ENCODE peak calls at places on chromosome 5, in seven cellular contexts. W, U, C, X, N, F and Z are unnamed samples. For H3K4me1, the result is how much of the 10 kb centered on the place peaks cover.

GRCh38 chr5:35890021-35890740 is 33.5 kb downstream of the IL7R start:
- ATAC-seq in W (no peak), U (no peak), C (no peak), X (peak), N (no peak), F (no peak), Z (no peak)

GRCh38 chr5:176407456-176408244 is 8.7 kb downstream of the CLTB start:
- ATAC-seq in W (no peak), U (no peak), C (no peak), X (no peak), N (peak), F (no peak), Z (peak)

GRCh38 chr5:112316006-112316405 is 103.1 kb downstream of the EPB41L4A start:
- ATAC-seq in W (no peak), U (peak), C (no peak), X (no peak), N (no peak), F (no peak), Z (no peak)

GRCh38 chr5:68894673-68895072 is 199.1 kb upstream of the SLC30A5 start:
- ATAC-seq in W (no peak), U (no peak), C (no peak), X (no peak), N (no peak), F (no peak), Z (no peak)

GRCh38 chr5:74434124-74434899 is 206.2 kb downstream of the ENC1 start:
- ATAC-seq in W (no peak), U (no peak), C (no peak), X (no peak), N (peak), F (no peak), Z (peak)

GRCh38 chr5:8138884-8139283 is 269.9 kb downstream of the MTRR start:
- ATAC-seq in W (no peak), U (no peak), C (no peak), X (no peak), N (no peak), F (no peak), Z (no peak)

GRCh38 chr5:145980257-145980656 is 43.9 kb downstream of the SH3RF2 start:
- ATAC-seq in W (no peak), U (no peak), C (no peak), X (no peak), N (no peak), F (no peak), Z (no peak)

GRCh38 chr5:1568201-1568979 is 44.6 kb upstream of the LPCAT1 start:
- ATAC-seq in W (no peak), U (peak), C (no peak), X (peak), N (no peak), F (no peak), Z (peak)

GRCh38 chr5:80238078-80238477 is 17.8 kb downstream of the SERINC5 start:
- ATAC-seq in W (no peak), U (peak), C (peak), X (no peak), N (no peak), F (no peak), Z (no peak)

GRCh38 chr5:59173568-59173967 is 590.7 kb downstream of the RAB3C start:
- ATAC-seq in W (no peak), U (no peak), C (no peak), X (no peak), N (no peak), F (no peak), Z (no peak)

GRCh38 chr5:178551059-178551458 is 39.1 kb downstream of the COL23A1 start:
- ATAC-seq in W (peak), U (peak), C (no peak), X (no peak), N (peak), F (no peak), Z (no peak)

GRCh38 chr5:127321465-127321864 is 30.9 kb downstream of the MEGF10 start:
- ATAC-seq in W (no peak), U (no peak), C (no peak), X (no peak), N (no peak), F (no peak), Z (no peak)

GRCh38 chr5:128988476-128988875 is 23.2 kb downstream of the SLC27A6 start:
- ATAC-seq in W (no peak), U (no peak), C (no peak), X (no peak), N (no peak), F (no peak), Z (no peak)

GRCh38 chr5:72283358-72283757 is 36.7 kb downstream of the MRPS27 start:
- ATAC-seq in W (no peak), U (peak), C (no peak), X (no peak), N (no peak), F (no peak), Z (no peak)

GRCh38 chr5:127680579-127680978 is 22.6 kb upstream of the CCDC192 start:
- ATAC-seq in W (no peak), U (no peak), C (no peak), X (peak), N (no peak), F (no peak), Z (no peak)

GRCh38 chr5:128227984-128228383 is 144.4 kb downstream of the SLC12A2 start:
- ATAC-seq in W (peak), U (peak), C (no peak), X (peak), N (no peak), F (no peak), Z (peak)

GRCh38 chr5:133809801-133810200 is 158.6 kb downstream of the C5orf15 start:
- ATAC-seq in W (no peak), U (no peak), C (no peak), X (no peak), N (no peak), F (peak), Z (no peak)

GRCh38 chr5:169768416-169768815 is 131.3 kb downstream of the DOCK2 start:
- ATAC-seq in W (no peak), U (peak), C (no peak), X (no peak), N (no peak), F (peak), Z (no peak)

GRCh38 chr5:4058899-4059298 is 463.3 kb downstream of the IRX1 start:
- ATAC-seq in W (no peak), U (no peak), C (no peak), X (no peak), N (no peak), F (no peak), Z (no peak)

GRCh38 chr5:7857918-7858632 is 7.1 kb upstream of the CFAP90 start:
- ATAC-seq in W (no peak), U (no peak), C (no peak), X (no peak), N (no peak), F (no peak), Z (no peak)

GRCh38 chr5:170329524-170329923 is 31.9 kb upstream of the LCP2 start:
- ATAC-seq in W (no peak), U (no peak), C (no peak), X (no peak), N (no peak), F (no peak), Z (no peak)

GRCh38 chr5:124746916-124747769 is 704 bp upstream of the ZNF608 start:
- ATAC-seq in W (peak), U (peak), C (no peak), X (peak), N (peak), F (no peak), Z (peak)

GRCh38 chr5:8828596-8829321 is 717.1 kb downstream of the SEMA5A start:
- ATAC-seq in W (no peak), U (peak), C (no peak), X (peak), N (no peak), F (peak), Z (peak)

GRCh38 chr5:168747987-168748777 is 169.0 kb upstream of the PANK3 start:
- ATAC-seq in W (peak), U (peak), C (no peak), X (peak), N (no peak), F (peak), Z (no peak)

GRCh38 chr5:1348986-1349245 is 4.0 kb upstream of the CLPTM1L start:
- ATAC-seq in W (no peak), U (no peak), C (no peak), X (no peak), N (no peak), F (no peak), Z (no peak)

GRCh38 chr5:68161156-68161555 is 54.4 kb upstream of the PIK3R1 start:
- ATAC-seq in W (no peak), U (no peak), C (no peak), X (no peak), N (no peak), F (no peak), Z (no peak)

GRCh38 chr5:7453947-7454346 is 58.0 kb downstream of the ADCY2 start:
- ATAC-seq in W (no peak), U (no peak), C (no peak), X (no peak), N (no peak), F (no peak), Z (no peak)

GRCh38 chr5:59301727-59302126 is 591.8 kb downstream of the PDE4D start:
- ATAC-seq in W (no peak), U (no peak), C (no peak), X (no peak), N (no peak), F (no peak), Z (no peak)

GRCh38 chr5:34589832-34590231 is 66.3 kb upstream of the RAI14 start:
- ATAC-seq in W (no peak), U (no peak), C (no peak), X (no peak), N (no peak), F (no peak), Z (no peak)

GRCh38 chr5:122501087-122501435 is 189.0 kb downstream of the SNCAIP start:
- ATAC-seq in W (peak), U (peak), C (no peak), X (no peak), N (no peak), F (no peak), Z (peak)

GRCh38 chr5:11292648-11293356 is 531.8 kb upstream of the DAP start:
- ATAC-seq in W (no peak), U (peak), C (no peak), X (peak), N (no peak), F (peak), Z (no peak)

GRCh38 chr5:103033696-103034095 is 86.2 kb downstream of the GIN1 start:
- ATAC-seq in W (no peak), U (no peak), C (no peak), X (no peak), N (no peak), F (no peak), Z (no peak)

GRCh38 chr5:98314262-98314661 is 459.2 kb upstream of the RGMB start:
- ATAC-seq in W (no peak), U (no peak), C (no peak), X (peak), N (no peak), F (no peak), Z (no peak)

GRCh38 chr5:96081276-96081858 is 119.7 kb upstream of the ELL2 start:
- ATAC-seq in W (no peak), U (no peak), C (no peak), X (no peak), N (no peak), F (peak), Z (no peak)

GRCh38 chr5:157828031-157828948 is 30.7 kb downstream of the CLINT1 start:
- ATAC-seq in W (peak), U (peak), C (peak), X (no peak), N (peak), F (no peak), Z (peak)

DNA sequence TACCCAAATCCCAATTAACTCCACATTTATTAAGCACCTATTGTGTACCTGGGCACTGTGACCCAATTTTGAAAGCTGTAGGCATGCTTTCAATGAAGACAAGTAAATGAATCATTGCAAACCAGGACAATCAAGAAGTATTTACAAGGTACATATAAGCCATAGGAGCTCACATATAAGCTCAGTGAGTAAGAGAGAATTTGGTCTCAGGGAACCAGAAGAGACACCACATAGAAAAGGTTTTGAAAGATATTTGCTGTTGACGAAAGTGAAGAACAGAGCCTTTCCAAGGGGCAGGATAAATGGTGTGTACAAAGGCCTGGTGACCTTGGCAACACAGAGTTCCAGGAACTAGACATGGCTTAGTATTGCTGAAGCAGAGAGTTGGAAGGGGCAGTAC is 187.6 kb downstream of the CD180 start:
- ATAC-seq in W (no peak), U (peak), C (no peak), X (peak), N (no peak), F (no peak), Z (no peak)
- H3K4me1 ChIP-seq in W (under half), U (under half), C (under half), X (half or more), N (half or more), F (under half), Z (under half)

GRCh38 chr5:151041577-151042268 is 21.3 kb downstream of the GPX3 start:
- ATAC-seq in W (no peak), U (no peak), C (no peak), X (no peak), N (no peak), F (no peak), Z (no peak)
- TF ChIP-seq CTCF in W (no peak), U (no peak), C (no peak), X (no peak), N (no peak), F (no peak), Z (no peak)

GRCh38 chr5:147306351-147306750 is 71.5 kb downstream of the STK32A start:
- ATAC-seq in W (no peak), U (no peak), C (no peak), X (no peak), N (no peak), F (no peak), Z (no peak)

GRCh38 chr5:147305147-147305546 is 70.3 kb downstream of the STK32A start:
- ATAC-seq in W (no peak), U (no peak), C (no peak), X (no peak), N (no peak), F (no peak), Z (no peak)

GRCh38 chr5:147307170-147307569 is 72.3 kb downstream of the STK32A start:
- ATAC-seq in W (no peak), U (no peak), C (no peak), X (no peak), N (no peak), F (no peak), Z (no peak)

DNA sequence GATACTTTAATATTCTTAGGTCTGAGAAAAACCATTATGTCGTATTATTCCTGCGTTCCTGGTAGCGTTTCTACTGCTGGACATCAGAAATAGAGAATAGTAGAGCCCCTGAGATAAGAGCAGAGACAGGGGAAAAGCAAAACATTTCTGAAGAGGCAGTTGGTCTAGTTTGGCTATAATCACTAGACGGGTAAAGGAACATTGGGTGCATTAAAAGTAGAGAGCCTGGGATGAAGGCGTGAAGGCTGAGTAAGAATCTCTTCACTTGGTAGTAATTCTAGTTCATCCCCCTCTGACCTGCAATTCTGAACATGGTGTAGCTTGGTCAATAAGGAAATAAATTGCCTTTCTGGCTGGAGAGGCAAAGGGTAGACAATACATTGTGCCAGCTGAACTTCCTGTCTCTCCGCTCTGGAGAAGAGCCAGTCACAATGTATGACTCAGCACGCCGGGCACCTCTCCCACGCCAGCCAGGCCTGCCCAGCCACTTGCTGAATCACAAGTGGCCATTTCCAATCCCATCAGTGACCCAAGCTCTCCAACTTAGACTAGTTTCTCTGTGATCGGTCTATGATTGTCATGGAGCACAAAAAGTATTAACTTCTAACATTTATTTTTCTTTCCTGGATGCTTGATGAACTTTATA is 75.4 kb downstream of the STK32A start:
- ATAC-seq in W (peak), U (peak), C (no peak), X (peak), N (peak), F (peak), Z (peak)
- H3K27ac ChIP-seq in W (peak), U (no peak), C (no peak), X (peak), N (no peak), F (no peak), Z (no peak)

GRCh38 chr5:138491669-138492551 is 26.6 kb downstream of the EGR1 start:
- ATAC-seq in W (peak), U (peak), C (peak), X (peak), N (peak), F (peak), Z (peak)
- H3K4me1 ChIP-seq in W (under half), U (under half), C (under half), X (under half), N (under half), F (under half), Z (under half)

GRCh38 chr5:44360919-44361625 is 28.1 kb downstream of the FGF10 start:
- ATAC-seq in W (no peak), U (peak), C (no peak), X (no peak), N (no peak), F (no peak), Z (no peak)
- TF ChIP-seq CTCF in W (no peak), U (no peak), C (no peak), X (no peak), N (no peak), F (no peak), Z (no peak)

GRCh38 chr5:53099546-53099945 is 10.0 kb downstream of the MOCS2 start:
- ATAC-seq in W (no peak), U (no peak), C (no peak), X (no peak), N (no peak), F (no peak), Z (no peak)
- H3K27ac ChIP-seq in W (no peak), U (no peak), C (no peak), X (no peak), N (no peak), F (no peak), Z (peak)

GRCh38 chr5:173782671-173783101 is 105.5 kb upstream of the CPEB4 start:
- ATAC-seq in W (peak), U (no peak), C (no peak), X (no peak), N (no peak), F (no peak), Z (no peak)

GRCh38 chr5:173781826-173782670 is 106.1 kb upstream of the CPEB4 start:
- ATAC-seq in W (peak), U (peak), C (peak), X (peak), N (peak), F (peak), Z (peak)

GRCh38 chr5:173780356-173781234 is 107.6 kb upstream of the CPEB4 start:
- ATAC-seq in W (no peak), U (no peak), C (no peak), X (no peak), N (no peak), F (no peak), Z (no peak)

GRCh38 chr5:173778784-173779304 is 109.3 kb upstream of the CPEB4 start:
- ATAC-seq in W (no peak), U (peak), C (no peak), X (no peak), N (no peak), F (no peak), Z (no peak)

DNA sequence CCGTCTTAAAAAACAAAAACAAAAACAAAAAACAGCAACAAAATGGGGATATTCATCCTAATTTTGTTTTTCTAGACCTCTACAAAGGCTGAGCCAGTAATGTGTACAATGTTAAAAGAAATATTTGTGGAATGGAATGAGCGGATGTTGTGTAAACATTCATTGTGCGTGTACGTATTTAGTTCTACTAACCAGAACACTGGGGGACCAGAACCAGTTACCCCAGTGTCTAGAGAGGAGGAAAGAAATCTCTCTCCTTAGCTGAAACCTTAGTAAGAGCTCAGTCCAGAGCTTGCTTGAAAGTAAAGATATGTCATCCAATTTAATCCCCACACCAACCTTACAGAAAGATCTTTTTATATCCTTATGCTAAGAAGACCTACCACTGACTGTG is 106.7 kb upstream of the CPEB4 start:
- ATAC-seq in W (no peak), U (no peak), C (no peak), X (peak), N (peak), F (peak), Z (no peak)
- H3K4me1 ChIP-seq in W (under half), U (under half), C (under half), X (under half), N (under half), F (under half), Z (under half)